ENCODE peak calls at places on chromosomes 5 and 9, in nine cellular contexts. One of them, this sample, is unnamed.

GRCh38 chr5:156191547-156191946 is 135.4 kb upstream of the SGCD start:
- DNase-seq in H9: peak; percentile 39
- DNase-seq in suprapubic skin: no peak
- DNase-seq in fibroblast of lung: no peak
- DNase-seq in tibial nerve: no peak
- DNase-seq in A673: no peak
- DNase-seq in psoas muscle: no peak
- DNase-seq in prostate gland: no peak
- DNase-seq in substantia nigra: no peak
- DNase-seq in this sample: no peak

GRCh38 chr5:154394328-154394727 is 51.5 kb upstream of the SAP30L start:
- DNase-seq in H9: no peak
- DNase-seq in suprapubic skin: no peak
- DNase-seq in fibroblast of lung: no peak
- DNase-seq in tibial nerve: no peak
- DNase-seq in A673: no peak
- DNase-seq in psoas muscle: no peak
- DNase-seq in prostate gland: no peak
- DNase-seq in substantia nigra: no peak
- DNase-seq in this sample: no peak

GRCh38 chr9:30978000-30978399 is 1406.4 kb upstream of the ACO1 start:
- DNase-seq in H9: peak; percentile 42
- DNase-seq in suprapubic skin: no peak
- DNase-seq in fibroblast of lung: no peak
- DNase-seq in tibial nerve: no peak
- DNase-seq in A673: no peak
- DNase-seq in psoas muscle: no peak
- DNase-seq in prostate gland: no peak
- DNase-seq in substantia nigra: no peak
- DNase-seq in this sample: no peak

GRCh38 chr5:10635257-10635860 is 71.5 kb downstream of the ANKRD33B start:
- DNase-seq in H9: no peak
- DNase-seq in suprapubic skin: no peak
- DNase-seq in fibroblast of lung: peak; percentile 81
- DNase-seq in tibial nerve: no peak
- DNase-seq in A673: no peak
- DNase-seq in psoas muscle: no peak
- DNase-seq in prostate gland: no peak
- DNase-seq in substantia nigra: no peak
- DNase-seq in this sample: no peak

GRCh38 chr9:115411993-115412452 is 294.1 kb upstream of the TNC start:
- DNase-seq in H9: no peak
- DNase-seq in suprapubic skin: no peak
- DNase-seq in fibroblast of lung: peak; percentile 85
- DNase-seq in tibial nerve: no peak
- DNase-seq in A673: peak; percentile 75
- DNase-seq in psoas muscle: no peak
- DNase-seq in prostate gland: no peak
- DNase-seq in substantia nigra: no peak
- DNase-seq in this sample: no peak

GRCh38 chr9:106025449-106025848 is 331.1 kb downstream of the TMEM38B start:
- DNase-seq in H9: peak; percentile 28
- DNase-seq in suprapubic skin: no peak
- DNase-seq in fibroblast of lung: no peak
- DNase-seq in tibial nerve: no peak
- DNase-seq in A673: no peak
- DNase-seq in psoas muscle: peak; percentile 50
- DNase-seq in prostate gland: no peak
- DNase-seq in substantia nigra: no peak
- DNase-seq in this sample: no peak

GRCh38 chr9:35729700-35730485 is 2.1 kb downstream of the TLN1 start:
- DNase-seq in H9: peak; percentile 56
- DNase-seq in suprapubic skin: no peak
- DNase-seq in fibroblast of lung: peak; percentile 87
- DNase-seq in tibial nerve: peak; percentile 42
- DNase-seq in A673: peak; percentile 61
- DNase-seq in psoas muscle: peak; percentile 73
- DNase-seq in prostate gland: no peak
- DNase-seq in substantia nigra: no peak
- DNase-seq in this sample: peak; percentile 62

GRCh38 chr5:132457371-132458225 is 33.0 kb downstream of the IRF1 start:
- DNase-seq in H9: no peak
- DNase-seq in suprapubic skin: peak; percentile 80
- DNase-seq in fibroblast of lung: peak; percentile 67
- DNase-seq in tibial nerve: peak; percentile 50
- DNase-seq in A673: no peak
- DNase-seq in psoas muscle: peak; percentile 75
- DNase-seq in prostate gland: no peak
- DNase-seq in substantia nigra: no peak
- DNase-seq in this sample: no peak

GRCh38 chr9:120868339-120868675 is 8.7 kb downstream of the PHF19 start:
- DNase-seq in H9: no peak
- DNase-seq in suprapubic skin: no peak
- DNase-seq in fibroblast of lung: no peak
- DNase-seq in tibial nerve: no peak
- DNase-seq in A673: no peak
- DNase-seq in psoas muscle: no peak
- DNase-seq in prostate gland: no peak
- DNase-seq in substantia nigra: no peak
- DNase-seq in this sample: no peak

GRCh38 chr9:133990366-133991210 is 1.5 kb downstream of the VAV2 start:
- DNase-seq in H9: no peak
- DNase-seq in suprapubic skin: peak; percentile 66
- DNase-seq in fibroblast of lung: peak; percentile 84
- DNase-seq in tibial nerve: peak; percentile 35
- DNase-seq in A673: no peak
- DNase-seq in psoas muscle: peak; percentile 71
- DNase-seq in prostate gland: no peak
- DNase-seq in substantia nigra: no peak
- DNase-seq in this sample: no peak

GRCh38 chr9:128552744-128553221 is 396 bp downstream of the SPTAN1 start:
- DNase-seq in H9: peak; percentile 56
- DNase-seq in suprapubic skin: peak; percentile 84
- DNase-seq in fibroblast of lung: peak; percentile 32
- DNase-seq in tibial nerve: no peak
- DNase-seq in A673: peak; percentile 59
- DNase-seq in psoas muscle: peak; percentile 75
- DNase-seq in prostate gland: peak; percentile 28
- DNase-seq in substantia nigra: peak; percentile 54
- DNase-seq in this sample: peak; percentile 60

GRCh38 chr5:180079702-180080466 is 8.3 kb upstream of the RNF130 start:
- DNase-seq in H9: no peak
- DNase-seq in suprapubic skin: no peak
- DNase-seq in fibroblast of lung: no peak
- DNase-seq in tibial nerve: no peak
- DNase-seq in A673: no peak
- DNase-seq in psoas muscle: no peak
- DNase-seq in prostate gland: no peak
- DNase-seq in substantia nigra: no peak
- DNase-seq in this sample: no peak

GRCh38 chr9:115132648-115133047 is 14.7 kb upstream of the TNC start:
- DNase-seq in H9: no peak
- DNase-seq in suprapubic skin: no peak
- DNase-seq in fibroblast of lung: peak; percentile 69
- DNase-seq in tibial nerve: no peak
- DNase-seq in A673: no peak
- DNase-seq in psoas muscle: no peak
- DNase-seq in prostate gland: no peak
- DNase-seq in substantia nigra: no peak
- DNase-seq in this sample: no peak

GRCh38 chr9:88746029-88746743 is 211.2 kb downstream of the NXNL2 start:
- DNase-seq in H9: no peak
- DNase-seq in suprapubic skin: no peak
- DNase-seq in fibroblast of lung: peak; percentile 90
- DNase-seq in tibial nerve: no peak
- DNase-seq in A673: peak; percentile 83
- DNase-seq in psoas muscle: peak; percentile 78
- DNase-seq in prostate gland: no peak
- DNase-seq in substantia nigra: no peak
- DNase-seq in this sample: no peak

GRCh38 chr9:37623267-37623666 is 27.5 kb upstream of the FRMPD1 start:
- DNase-seq in H9: no peak
- DNase-seq in suprapubic skin: no peak
- DNase-seq in fibroblast of lung: no peak
- DNase-seq in tibial nerve: no peak
- DNase-seq in A673: no peak
- DNase-seq in psoas muscle: no peak
- DNase-seq in prostate gland: no peak
- DNase-seq in substantia nigra: no peak
- DNase-seq in this sample: no peak

GRCh38 chr5:28766565-28767158 is 1728.3 kb upstream of the CDH9 start:
- DNase-seq in H9: no peak
- DNase-seq in suprapubic skin: no peak
- DNase-seq in fibroblast of lung: peak; percentile 35
- DNase-seq in tibial nerve: peak; percentile 7
- DNase-seq in A673: peak; percentile 63
- DNase-seq in psoas muscle: no peak
- DNase-seq in prostate gland: no peak
- DNase-seq in substantia nigra: no peak
- DNase-seq in this sample: no peak

GRCh38 chr5:179680014-179680779 is 637 bp downstream of the CBY3 start:
- DNase-seq in H9: no peak
- DNase-seq in suprapubic skin: no peak
- DNase-seq in fibroblast of lung: no peak
- DNase-seq in tibial nerve: no peak
- DNase-seq in A673: no peak
- DNase-seq in psoas muscle: no peak
- DNase-seq in prostate gland: no peak
- DNase-seq in substantia nigra: no peak
- DNase-seq in this sample: no peak

GRCh38 chr5:177494356-177495195 is 2.8 kb downstream of the PDLIM7 start:
- DNase-seq in H9: peak; percentile 86
- DNase-seq in suprapubic skin: peak; percentile 84
- DNase-seq in fibroblast of lung: peak; percentile 94
- DNase-seq in tibial nerve: peak; percentile 33
- DNase-seq in A673: peak; percentile 44
- DNase-seq in psoas muscle: peak; percentile 83
- DNase-seq in prostate gland: no peak
- DNase-seq in substantia nigra: no peak
- DNase-seq in this sample: no peak

GRCh38 chr9:111039203-111039907 is 1.1 kb upstream of the LPAR1 start:
- DNase-seq in H9: peak; percentile 48
- DNase-seq in suprapubic skin: no peak
- DNase-seq in fibroblast of lung: no peak
- DNase-seq in tibial nerve: no peak
- DNase-seq in A673: no peak
- DNase-seq in psoas muscle: peak; percentile 49
- DNase-seq in prostate gland: peak; percentile 15
- DNase-seq in substantia nigra: no peak
- DNase-seq in this sample: no peak

GRCh38 chr9:14226855-14227532 is 86.9 kb downstream of the NFIB start:
- DNase-seq in H9: no peak
- DNase-seq in suprapubic skin: no peak
- DNase-seq in fibroblast of lung: no peak
- DNase-seq in tibial nerve: no peak
- DNase-seq in A673: no peak
- DNase-seq in psoas muscle: no peak
- DNase-seq in prostate gland: no peak
- DNase-seq in substantia nigra: no peak
- DNase-seq in this sample: no peak
- H3K27ac ChIP-seq in H9: no peak overlapping the region
- H3K27ac ChIP-seq in suprapubic skin: no peak overlapping the region
- H3K27ac ChIP-seq in fibroblast of lung: no peak overlapping the region
- H3K27ac ChIP-seq in tibial nerve: no peak overlapping the region
- H3K27ac ChIP-seq in A673: no peak overlapping the region
- H3K27ac ChIP-seq in psoas muscle: peak overlapping the region; percentile 42
- H3K27ac ChIP-seq in prostate gland: no peak overlapping the region
- H3K27ac ChIP-seq in substantia nigra: no peak overlapping the region
- H3K27ac ChIP-seq in this sample: no peak overlapping the region

GRCh38 chr5:34598177-34598794 is 57.8 kb upstream of the RAI14 start:
- DNase-seq in H9: no peak
- DNase-seq in suprapubic skin: no peak
- DNase-seq in fibroblast of lung: peak; percentile 97
- DNase-seq in tibial nerve: peak; percentile 22
- DNase-seq in A673: peak; percentile 70
- DNase-seq in psoas muscle: no peak
- DNase-seq in prostate gland: no peak
- DNase-seq in substantia nigra: no peak
- DNase-seq in this sample: no peak
- H3K27ac ChIP-seq in H9: no peak overlapping the region
- H3K27ac ChIP-seq in suprapubic skin: no peak overlapping the region
- H3K27ac ChIP-seq in fibroblast of lung: peak overlapping the region; percentile 69
- H3K27ac ChIP-seq in tibial nerve: no peak overlapping the region
- H3K27ac ChIP-seq in A673: no peak overlapping the region
- H3K27ac ChIP-seq in psoas muscle: no peak overlapping the region
- H3K27ac ChIP-seq in prostate gland: no peak overlapping the region
- H3K27ac ChIP-seq in substantia nigra: no peak overlapping the region
- H3K27ac ChIP-seq in this sample: peak overlapping the region; percentile 52

DNA sequence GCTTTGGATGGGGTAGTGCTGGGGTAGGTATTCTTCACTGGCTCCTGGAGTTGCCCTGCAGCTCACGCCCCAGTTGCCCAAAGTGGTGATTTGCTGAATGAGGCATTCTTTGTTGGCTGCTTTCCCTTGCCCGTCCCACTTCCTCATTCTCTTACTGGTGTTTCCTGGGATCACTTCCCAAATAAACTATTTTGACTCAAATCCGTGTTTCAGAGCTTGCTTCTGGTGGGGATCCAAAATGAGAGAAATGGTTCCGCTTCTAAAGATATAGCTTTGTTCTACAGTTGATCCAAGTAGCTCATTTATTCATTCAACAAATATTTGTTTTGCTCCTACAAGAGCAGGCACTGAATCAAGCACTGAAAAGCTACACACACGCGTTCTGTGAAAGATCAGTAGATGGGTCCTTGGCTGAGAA is 142.9 kb upstream of the RANBP3L start:
- DNase-seq in H9: no peak
- DNase-seq in suprapubic skin: no peak
- DNase-seq in fibroblast of lung: peak; percentile 68
- DNase-seq in tibial nerve: peak; percentile 41
- DNase-seq in A673: no peak
- DNase-seq in psoas muscle: no peak
- DNase-seq in prostate gland: peak; percentile 68
- DNase-seq in substantia nigra: no peak
- DNase-seq in this sample: no peak
- H3K27ac ChIP-seq in H9: no peak overlapping the region
- H3K27ac ChIP-seq in suprapubic skin: no peak overlapping the region
- H3K27ac ChIP-seq in fibroblast of lung: no peak overlapping the region
- H3K27ac ChIP-seq in tibial nerve: no peak overlapping the region
- H3K27ac ChIP-seq in A673: no peak overlapping the region
- H3K27ac ChIP-seq in psoas muscle: no peak overlapping the region
- H3K27ac ChIP-seq in prostate gland: peak overlapping the region; percentile 26
- H3K27ac ChIP-seq in substantia nigra: no peak overlapping the region
- H3K27ac ChIP-seq in this sample: no peak overlapping the region

DNA sequence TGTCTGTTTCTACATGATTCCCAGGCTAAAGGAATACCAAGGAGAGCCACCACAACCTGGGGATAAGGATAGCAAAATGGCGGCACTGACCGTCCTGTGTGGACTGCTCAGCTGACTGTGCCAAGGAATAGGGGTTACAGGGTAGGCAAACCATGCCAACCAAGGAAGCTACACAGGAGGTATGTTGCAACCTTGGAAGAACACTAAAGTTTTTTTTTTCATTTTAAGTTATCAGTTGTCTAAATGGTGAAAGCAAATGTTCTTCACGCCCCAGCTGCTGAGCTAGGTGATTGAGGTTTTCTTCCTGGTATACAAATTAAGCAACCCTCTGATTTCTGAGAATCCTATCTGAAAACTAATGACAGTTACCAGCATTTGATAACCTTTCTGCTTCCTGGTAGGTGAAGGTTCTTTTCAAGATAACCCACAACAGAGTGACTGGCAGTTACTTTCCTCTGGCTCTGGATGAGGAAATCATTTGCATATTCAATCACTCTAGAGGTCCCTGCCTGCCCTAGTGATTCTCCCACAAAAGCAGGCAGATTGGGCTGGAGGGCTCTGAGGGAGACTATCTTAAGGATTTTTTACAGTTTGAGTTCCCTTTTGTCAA is 194.9 kb downstream of the ATP10B start:
- DNase-seq in H9: no peak
- DNase-seq in suprapubic skin: no peak
- DNase-seq in fibroblast of lung: no peak
- DNase-seq in tibial nerve: no peak
- DNase-seq in A673: no peak
- DNase-seq in psoas muscle: no peak
- DNase-seq in prostate gland: no peak
- DNase-seq in substantia nigra: no peak
- DNase-seq in this sample: no peak
- H3K27ac ChIP-seq in H9: no peak overlapping the region
- H3K27ac ChIP-seq in suprapubic skin: no peak overlapping the region
- H3K27ac ChIP-seq in fibroblast of lung: no peak overlapping the region
- H3K27ac ChIP-seq in tibial nerve: no peak overlapping the region
- H3K27ac ChIP-seq in A673: no peak overlapping the region
- H3K27ac ChIP-seq in psoas muscle: no peak overlapping the region
- H3K27ac ChIP-seq in prostate gland: no peak overlapping the region
- H3K27ac ChIP-seq in substantia nigra: no peak overlapping the region
- H3K27ac ChIP-seq in this sample: no peak overlapping the region

This sample was measured in breast epithelium.